ENCODE peak calls at places on chromosome 9, in seven cellular contexts. One of them, this sample, is unnamed.

GRCh38 chr9:95182854-95183563 is 134.5 kb downstream of the FANCC start:
- DNase-seq in naive thymus-derived CD4-positive, alpha-beta T cell: no peak
- DNase-seq in HFF-Myc: no peak
- DNase-seq in heart right ventricle: no peak
- DNase-seq in stimulated activated CD8-positive, alpha-beta memory T cell treated with anti-CD3 and anti-CD28 coated beads, Interleukin-4, amount 100 ng/mL, for 24 hours: no peak
- DNase-seq in SW 1271: no peak
- DNase-seq in D721Med: no peak
- DNase-seq in this sample: no peak

GRCh38 chr9:97721396-97721795 is 24.3 kb upstream of the XPA start:
- DNase-seq in HFF-Myc: no peak
- DNase-seq in naive thymus-derived CD4-positive, alpha-beta T cell: no peak
- DNase-seq in SW 1271: no peak
- DNase-seq in heart right ventricle: no peak
- DNase-seq in D721Med: no peak
- DNase-seq in stimulated activated CD8-positive, alpha-beta memory T cell treated with anti-CD3 and anti-CD28 coated beads, Interleukin-4, amount 100 ng/mL, for 24 hours: no peak
- DNase-seq in this sample: no peak

GRCh38 chr9:137970098-137970497 is 92.5 kb downstream of the CACNA1B start:
- DNase-seq in D721Med: no peak
- DNase-seq in SW 1271: no peak
- DNase-seq in stimulated activated CD8-positive, alpha-beta memory T cell treated with anti-CD3 and anti-CD28 coated beads, Interleukin-4, amount 100 ng/mL, for 24 hours: no peak
- DNase-seq in heart right ventricle: no peak
- DNase-seq in HFF-Myc: no peak
- DNase-seq in naive thymus-derived CD4-positive, alpha-beta T cell: no peak
- DNase-seq in this sample: no peak

GRCh38 chr9:69090943-69091342 is 55.4 kb downstream of the FXN start:
- DNase-seq in stimulated activated CD8-positive, alpha-beta memory T cell treated with anti-CD3 and anti-CD28 coated beads, Interleukin-4, amount 100 ng/mL, for 24 hours: no peak
- DNase-seq in naive thymus-derived CD4-positive, alpha-beta T cell: no peak
- DNase-seq in heart right ventricle: no peak
- DNase-seq in HFF-Myc: no peak
- DNase-seq in SW 1271: no peak
- DNase-seq in D721Med: no peak
- DNase-seq in this sample: no peak

GRCh38 chr9:14349818-14350333 is 35.9 kb upstream of the NFIB start:
- DNase-seq in stimulated activated CD8-positive, alpha-beta memory T cell treated with anti-CD3 and anti-CD28 coated beads, Interleukin-4, amount 100 ng/mL, for 24 hours: no peak
- DNase-seq in HFF-Myc: no peak
- DNase-seq in heart right ventricle: peak; percentile 18
- DNase-seq in SW 1271: no peak
- DNase-seq in naive thymus-derived CD4-positive, alpha-beta T cell: no peak
- DNase-seq in D721Med: no peak
- DNase-seq in this sample: no peak

GRCh38 chr9:94847486-94847885 is 121.0 kb downstream of the AOPEP start:
- DNase-seq in D721Med: no peak
- DNase-seq in SW 1271: no peak
- DNase-seq in stimulated activated CD8-positive, alpha-beta memory T cell treated with anti-CD3 and anti-CD28 coated beads, Interleukin-4, amount 100 ng/mL, for 24 hours: no peak
- DNase-seq in HFF-Myc: no peak
- DNase-seq in naive thymus-derived CD4-positive, alpha-beta T cell: no peak
- DNase-seq in heart right ventricle: no peak
- DNase-seq in this sample: no peak

GRCh38 chr9:129414377-129415021 is 206.4 kb downstream of the C9orf50 start:
- DNase-seq in stimulated activated CD8-positive, alpha-beta memory T cell treated with anti-CD3 and anti-CD28 coated beads, Interleukin-4, amount 100 ng/mL, for 24 hours: no peak
- DNase-seq in naive thymus-derived CD4-positive, alpha-beta T cell: no peak
- DNase-seq in D721Med: no peak
- DNase-seq in SW 1271: no peak
- DNase-seq in heart right ventricle: peak; percentile 39
- DNase-seq in HFF-Myc: no peak
- DNase-seq in this sample: peak; percentile 61

GRCh38 chr9:99680191-99680590 is 141.5 kb upstream of the NR4A3 start:
- DNase-seq in heart right ventricle: no peak
- DNase-seq in D721Med: no peak
- DNase-seq in stimulated activated CD8-positive, alpha-beta memory T cell treated with anti-CD3 and anti-CD28 coated beads, Interleukin-4, amount 100 ng/mL, for 24 hours: no peak
- DNase-seq in naive thymus-derived CD4-positive, alpha-beta T cell: no peak
- DNase-seq in HFF-Myc: peak; percentile 26
- DNase-seq in SW 1271: no peak
- DNase-seq in this sample: no peak

GRCh38 chr9:79734989-79735779 is 163.4 kb downstream of the TLE4 start:
- DNase-seq in naive thymus-derived CD4-positive, alpha-beta T cell: no peak
- DNase-seq in stimulated activated CD8-positive, alpha-beta memory T cell treated with anti-CD3 and anti-CD28 coated beads, Interleukin-4, amount 100 ng/mL, for 24 hours: no peak
- DNase-seq in heart right ventricle: no peak
- DNase-seq in SW 1271: no peak
- DNase-seq in HFF-Myc: no peak
- DNase-seq in D721Med: no peak
- DNase-seq in this sample: no peak

GRCh38 chr9:27436234-27436633 is 87.9 kb upstream of the IFNK start:
- DNase-seq in D721Med: no peak
- DNase-seq in stimulated activated CD8-positive, alpha-beta memory T cell treated with anti-CD3 and anti-CD28 coated beads, Interleukin-4, amount 100 ng/mL, for 24 hours: no peak
- DNase-seq in naive thymus-derived CD4-positive, alpha-beta T cell: no peak
- DNase-seq in SW 1271: no peak
- DNase-seq in HFF-Myc: no peak
- DNase-seq in heart right ventricle: no peak
- DNase-seq in this sample: no peak

GRCh38 chr9:121393318-121393717 is 23.3 kb upstream of the STOM start:
- DNase-seq in heart right ventricle: no peak
- DNase-seq in HFF-Myc: no peak
- DNase-seq in naive thymus-derived CD4-positive, alpha-beta T cell: no peak
- DNase-seq in D721Med: no peak
- DNase-seq in stimulated activated CD8-positive, alpha-beta memory T cell treated with anti-CD3 and anti-CD28 coated beads, Interleukin-4, amount 100 ng/mL, for 24 hours: no peak
- DNase-seq in SW 1271: peak; percentile 14
- DNase-seq in this sample: no peak

GRCh38 chr9:130319300-130319699 is 53.7 kb downstream of the HMCN2 start:
- DNase-seq in D721Med: no peak
- DNase-seq in HFF-Myc: no peak
- DNase-seq in heart right ventricle: no peak
- DNase-seq in SW 1271: no peak
- DNase-seq in stimulated activated CD8-positive, alpha-beta memory T cell treated with anti-CD3 and anti-CD28 coated beads, Interleukin-4, amount 100 ng/mL, for 24 hours: no peak
- DNase-seq in naive thymus-derived CD4-positive, alpha-beta T cell: no peak
- DNase-seq in this sample: no peak

GRCh38 chr9:135608999-135609317 is 30.4 kb downstream of the GLT6D1 start:
- DNase-seq in naive thymus-derived CD4-positive, alpha-beta T cell: no peak
- DNase-seq in heart right ventricle: no peak
- DNase-seq in stimulated activated CD8-positive, alpha-beta memory T cell treated with anti-CD3 and anti-CD28 coated beads, Interleukin-4, amount 100 ng/mL, for 24 hours: no peak
- DNase-seq in SW 1271: no peak
- DNase-seq in D721Med: no peak
- DNase-seq in HFF-Myc: no peak
- DNase-seq in this sample: no peak

GRCh38 chr9:117344892-117345660 is 69.8 kb downstream of the ASTN2 start:
- DNase-seq in stimulated activated CD8-positive, alpha-beta memory T cell treated with anti-CD3 and anti-CD28 coated beads, Interleukin-4, amount 100 ng/mL, for 24 hours: no peak
- DNase-seq in HFF-Myc: no peak
- DNase-seq in naive thymus-derived CD4-positive, alpha-beta T cell: no peak
- DNase-seq in D721Med: peak; percentile 28
- DNase-seq in heart right ventricle: no peak
- DNase-seq in SW 1271: no peak
- DNase-seq in this sample: no peak

GRCh38 chr9:113648048-113648447 is 184.5 kb downstream of the RGS3 start:
- DNase-seq in HFF-Myc: no peak
- DNase-seq in stimulated activated CD8-positive, alpha-beta memory T cell treated with anti-CD3 and anti-CD28 coated beads, Interleukin-4, amount 100 ng/mL, for 24 hours: no peak
- DNase-seq in D721Med: no peak
- DNase-seq in SW 1271: no peak
- DNase-seq in naive thymus-derived CD4-positive, alpha-beta T cell: no peak
- DNase-seq in heart right ventricle: no peak
- DNase-seq in this sample: no peak

GRCh38 chr9:129557192-129558036 is 63.5 kb downstream of the C9orf50 start:
- DNase-seq in HFF-Myc: peak; percentile 59
- DNase-seq in heart right ventricle: no peak
- DNase-seq in stimulated activated CD8-positive, alpha-beta memory T cell treated with anti-CD3 and anti-CD28 coated beads, Interleukin-4, amount 100 ng/mL, for 24 hours: no peak
- DNase-seq in D721Med: no peak
- DNase-seq in SW 1271: peak; percentile 25
- DNase-seq in naive thymus-derived CD4-positive, alpha-beta T cell: no peak
- DNase-seq in this sample: no peak

GRCh38 chr9:70945301-70945700 is 176.1 kb downstream of the TRPM3 start:
- DNase-seq in HFF-Myc: no peak
- DNase-seq in D721Med: no peak
- DNase-seq in naive thymus-derived CD4-positive, alpha-beta T cell: no peak
- DNase-seq in SW 1271: no peak
- DNase-seq in heart right ventricle: no peak
- DNase-seq in stimulated activated CD8-positive, alpha-beta memory T cell treated with anti-CD3 and anti-CD28 coated beads, Interleukin-4, amount 100 ng/mL, for 24 hours: no peak
- DNase-seq in this sample: no peak

GRCh38 chr9:127910613-127911205 is 6.1 kb downstream of the ST6GALNAC4 start:
- DNase-seq in stimulated activated CD8-positive, alpha-beta memory T cell treated with anti-CD3 and anti-CD28 coated beads, Interleukin-4, amount 100 ng/mL, for 24 hours: no peak
- DNase-seq in HFF-Myc: no peak
- DNase-seq in heart right ventricle: no peak
- DNase-seq in D721Med: no peak
- DNase-seq in naive thymus-derived CD4-positive, alpha-beta T cell: no peak
- DNase-seq in SW 1271: peak; percentile 59
- DNase-seq in this sample: no peak

GRCh38 chr9:121388140-121388925 is 18.3 kb upstream of the STOM start:
- DNase-seq in D721Med: no peak
- DNase-seq in stimulated activated CD8-positive, alpha-beta memory T cell treated with anti-CD3 and anti-CD28 coated beads, Interleukin-4, amount 100 ng/mL, for 24 hours: no peak
- DNase-seq in heart right ventricle: no peak
- DNase-seq in HFF-Myc: no peak
- DNase-seq in SW 1271: no peak
- DNase-seq in naive thymus-derived CD4-positive, alpha-beta T cell: no peak
- DNase-seq in this sample: no peak

GRCh38 chr9:111178361-111179043 is 140.2 kb upstream of the LPAR1 start:
- DNase-seq in HFF-Myc: peak; percentile 93
- DNase-seq in stimulated activated CD8-positive, alpha-beta memory T cell treated with anti-CD3 and anti-CD28 coated beads, Interleukin-4, amount 100 ng/mL, for 24 hours: no peak
- DNase-seq in D721Med: no peak
- DNase-seq in SW 1271: no peak
- DNase-seq in naive thymus-derived CD4-positive, alpha-beta T cell: no peak
- DNase-seq in heart right ventricle: no peak
- DNase-seq in this sample: no peak

GRCh38 chr9:93684806-93685553 is 108.6 kb downstream of the PHF2 start:
- DNase-seq in SW 1271: no peak
- DNase-seq in heart right ventricle: no peak
- DNase-seq in D721Med: no peak
- DNase-seq in stimulated activated CD8-positive, alpha-beta memory T cell treated with anti-CD3 and anti-CD28 coated beads, Interleukin-4, amount 100 ng/mL, for 24 hours: no peak
- DNase-seq in HFF-Myc: no peak
- DNase-seq in naive thymus-derived CD4-positive, alpha-beta T cell: no peak
- DNase-seq in this sample: no peak

GRCh38 chr9:19149230-19149629 is 21.9 kb upstream of the PLIN2 start:
- DNase-seq in D721Med: no peak
- DNase-seq in naive thymus-derived CD4-positive, alpha-beta T cell: no peak
- DNase-seq in stimulated activated CD8-positive, alpha-beta memory T cell treated with anti-CD3 and anti-CD28 coated beads, Interleukin-4, amount 100 ng/mL, for 24 hours: no peak
- DNase-seq in SW 1271: no peak
- DNase-seq in HFF-Myc: no peak
- DNase-seq in heart right ventricle: no peak
- DNase-seq in this sample: no peak

GRCh38 chr9:93595861-93596365 is 19.5 kb downstream of the PHF2 start:
- DNase-seq in heart right ventricle: no peak
- DNase-seq in naive thymus-derived CD4-positive, alpha-beta T cell: no peak
- DNase-seq in D721Med: no peak
- DNase-seq in SW 1271: no peak
- DNase-seq in HFF-Myc: no peak
- DNase-seq in stimulated activated CD8-positive, alpha-beta memory T cell treated with anti-CD3 and anti-CD28 coated beads, Interleukin-4, amount 100 ng/mL, for 24 hours: no peak
- DNase-seq in this sample: no peak

This sample was measured in Right ventricle myocardium superior.